ENCODE peak calls at places on chromosomes 6 and 20, in eight cellular contexts. Y is lung, N is GM20000, B is GM13977, W is HFFc6, M is AG04450, L is uterus, V is endothelial cell. Z is an unnamed sample.

GRCh38 chr6:28005124-28005662 is 48.2 kb downstream of the OR2B6 start:
- DNase-seq in Y (no peak), N (no peak), B (no peak), W (no peak), M (no peak), L (no peak), V (no peak), Z (no peak)

GRCh38 chr20:62675156-62675871 is 33.0 kb downstream of the SLCO4A1 start:
- DNase-seq in Y (no peak), N (no peak), B (no peak), W (peak), M (no peak), L (no peak), V (no peak), Z (no peak)

GRCh38 chr20:17806739-17807441 is 107.1 kb downstream of the BANF2 start:
- DNase-seq in Y (peak), N (no peak), B (no peak), W (peak), M (peak), L (peak), V (no peak), Z (peak)

GRCh38 chr20:62624325-62624690 is 18.0 kb upstream of the SLCO4A1 start:
- DNase-seq in Y (no peak), N (peak), B (peak), W (no peak), M (no peak), L (no peak), V (no peak), Z (no peak)

GRCh38 chr6:34295721-34296120 is 46.9 kb upstream of the SMIM29 start:
- DNase-seq in Y (no peak), N (peak), B (peak), W (no peak), M (peak), L (no peak), V (no peak), Z (no peak)

GRCh38 chr6:90790696-90791095 is 203.8 kb upstream of the MAP3K7 start:
- DNase-seq in Y (no peak), N (no peak), B (no peak), W (peak), M (peak), L (no peak), V (no peak), Z (no peak)

GRCh38 chr6:107401573-107401972 is 57.8 kb downstream of the PDSS2 start:
- DNase-seq in Y (no peak), N (no peak), B (no peak), W (no peak), M (no peak), L (no peak), V (no peak), Z (no peak)

GRCh38 chr6:158818008-158818579 is 1.1 kb downstream of the EZR start:
- DNase-seq in Y (peak), N (peak), B (peak), W (peak), M (no peak), L (peak), V (peak), Z (no peak)

GRCh38 chr6:132763269-132763668 is 5.6 kb upstream of the VNN2 start:
- DNase-seq in Y (no peak), N (peak), B (peak), W (no peak), M (no peak), L (no peak), V (no peak), Z (no peak)

GRCh38 chr6:137024172-137024990 is 20.4 kb downstream of the IL20RA start:
- DNase-seq in Y (no peak), N (no peak), B (no peak), W (no peak), M (no peak), L (no peak), V (no peak), Z (no peak)

GRCh38 chr20:1979116-1979778 is 14.6 kb downstream of the PDYN start:
- DNase-seq in Y (no peak), N (no peak), B (no peak), W (no peak), M (no peak), L (no peak), V (no peak), Z (no peak)

GRCh38 chr6:26394289-26394688 is 7.8 kb upstream of the BTN3A1 start:
- DNase-seq in Y (no peak), N (no peak), B (no peak), W (peak), M (peak), L (no peak), V (no peak), Z (peak)

GRCh38 chr6:121886223-121886830 is 450.9 kb downstream of the GJA1 start:
- DNase-seq in Y (no peak), N (no peak), B (no peak), W (peak), M (no peak), L (no peak), V (no peak), Z (peak)

GRCh38 chr6:90285611-90286381 is 10.8 kb downstream of the BACH2 start:
- DNase-seq in Y (peak), N (peak), B (no peak), W (peak), M (peak), L (peak), V (peak), Z (peak)

GRCh38 chr6:79922018-79922417 is 25.3 kb downstream of the ELOVL4 start:
- DNase-seq in Y (no peak), N (no peak), B (no peak), W (no peak), M (no peak), L (no peak), V (no peak), Z (no peak)

GRCh38 chr6:151477726-151478125 is 16.1 kb upstream of the CCDC170 start:
- DNase-seq in Y (no peak), N (no peak), B (no peak), W (no peak), M (no peak), L (no peak), V (no peak), Z (no peak)

GRCh38 chr6:128493877-128494276 is 26.5 kb downstream of the PTPRK start:
- DNase-seq in Y (no peak), N (no peak), B (no peak), W (no peak), M (no peak), L (no peak), V (no peak), Z (no peak)

GRCh38 chr20:35560541-35560940 is 18.7 kb downstream of the ERGIC3 start:
- DNase-seq in Y (no peak), N (no peak), B (no peak), W (no peak), M (no peak), L (no peak), V (no peak), Z (no peak)

GRCh38 chr6:149028767-149029405 is 282.1 kb downstream of the UST start:
- DNase-seq in Y (peak), N (peak), B (peak), W (peak), M (peak), L (peak), V (peak), Z (peak)

GRCh38 chr6:156449128-156449527 is 328.1 kb upstream of the ARID1B start:
- DNase-seq in Y (no peak), N (no peak), B (no peak), W (no peak), M (no peak), L (no peak), V (no peak), Z (no peak)

GRCh38 chr20:52494244-52494643 is 302.7 kb upstream of the ZFP64 start:
- DNase-seq in Y (no peak), N (no peak), B (no peak), W (peak), M (peak), L (no peak), V (no peak), Z (peak)

GRCh38 chr6:100617633-100618348 is 153.1 kb upstream of the SIM1 start:
- DNase-seq in Y (no peak), N (no peak), B (no peak), W (peak), M (no peak), L (no peak), V (no peak), Z (no peak)

GRCh38 chr6:95866732-95867131 is 149.0 kb upstream of the FUT9 start:
- DNase-seq in Y (no peak), N (peak), B (peak), W (no peak), M (no peak), L (no peak), V (peak), Z (no peak)

GRCh38 chr20:8210749-8211148 is 78.7 kb downstream of the PLCB1 start:
- DNase-seq in Y (no peak), N (no peak), B (no peak), W (no peak), M (no peak), L (no peak), V (no peak), Z (no peak)

GRCh38 chr6:168441434-168442391 is 729 bp downstream of the SMOC2 start:
- DNase-seq in Y (no peak), N (no peak), B (no peak), W (no peak), M (no peak), L (no peak), V (peak), Z (no peak)

GRCh38 chr6:81362246-81362645 is 390.2 kb downstream of the TENT5A start:
- DNase-seq in Y (no peak), N (no peak), B (no peak), W (peak), M (peak), L (no peak), V (no peak), Z (no peak)

GRCh38 chr6:156279306-156279969 is 497.7 kb upstream of the ARID1B start:
- DNase-seq in Y (no peak), N (peak), B (peak), W (no peak), M (no peak), L (no peak), V (no peak), Z (no peak)

GRCh38 chr6:113646701-113647100 is 210.4 kb upstream of the MARCKS start:
- DNase-seq in Y (no peak), N (no peak), B (no peak), W (no peak), M (no peak), L (no peak), V (no peak), Z (no peak)

GRCh38 chr20:625360-625932 is 15.3 kb upstream of the TCF15 start:
- DNase-seq in Y (no peak), N (no peak), B (no peak), W (no peak), M (no peak), L (no peak), V (no peak), Z (no peak)

GRCh38 chr6:45212976-45213375 is 115.2 kb upstream of the RUNX2 start:
- DNase-seq in Y (no peak), N (no peak), B (no peak), W (no peak), M (no peak), L (no peak), V (no peak), Z (no peak)

GRCh38 chr6:145508107-145508506 is 227.2 kb downstream of the EPM2A start:
- DNase-seq in Y (no peak), N (no peak), B (no peak), W (no peak), M (no peak), L (no peak), V (no peak), Z (no peak)

GRCh38 chr20:38167851-38168760 is 3.0 kb upstream of the TGM2 start:
- DNase-seq in Y (peak), N (no peak), B (no peak), W (peak), M (peak), L (peak), V (peak), Z (peak)

GRCh38 chr6:25137497-25137896 is 141.7 kb upstream of the CARMIL1 start:
- DNase-seq in Y (no peak), N (no peak), B (no peak), W (no peak), M (no peak), L (no peak), V (no peak), Z (no peak)

GRCh38 chr6:21987501-21987957 is 309.3 kb downstream of the PRL start:
- DNase-seq in Y (peak), N (peak), B (peak), W (peak), M (peak), L (peak), V (peak), Z (peak)

GRCh38 chr6:34288581-34288980 is 39.8 kb upstream of the SMIM29 start:
- DNase-seq in Y (no peak), N (peak), B (peak), W (no peak), M (no peak), L (no peak), V (no peak), Z (no peak)

DNA sequence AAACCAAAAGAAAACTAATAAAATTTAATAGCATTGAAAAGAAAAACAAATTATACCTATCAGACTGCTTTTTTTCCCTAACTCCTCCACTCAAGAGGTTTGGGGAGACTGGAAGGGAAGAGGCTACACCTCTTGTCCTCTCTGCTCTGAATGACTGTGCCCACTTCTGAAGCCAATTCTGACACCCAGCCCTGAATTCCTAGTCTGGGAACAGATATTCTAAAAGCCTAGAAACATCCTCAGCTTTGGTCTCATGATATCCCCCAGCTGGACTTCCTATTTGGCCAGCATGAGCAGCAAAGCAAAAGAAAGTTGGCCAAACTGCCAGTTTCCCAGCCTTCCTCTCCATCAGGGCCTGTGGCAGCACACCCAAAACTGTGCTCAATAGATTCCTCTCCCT is 152.3 kb upstream of the RIN2 start:
- DNase-seq in Y (no peak), N (no peak), B (no peak), W (no peak), M (no peak), L (no peak), V (no peak), Z (no peak)
- TF ChIP-seq CTCF in Y (no peak), N (no peak), B (no peak), W (no peak), M (no peak), L (no peak), V (no peak), Z (no peak)

DNA sequence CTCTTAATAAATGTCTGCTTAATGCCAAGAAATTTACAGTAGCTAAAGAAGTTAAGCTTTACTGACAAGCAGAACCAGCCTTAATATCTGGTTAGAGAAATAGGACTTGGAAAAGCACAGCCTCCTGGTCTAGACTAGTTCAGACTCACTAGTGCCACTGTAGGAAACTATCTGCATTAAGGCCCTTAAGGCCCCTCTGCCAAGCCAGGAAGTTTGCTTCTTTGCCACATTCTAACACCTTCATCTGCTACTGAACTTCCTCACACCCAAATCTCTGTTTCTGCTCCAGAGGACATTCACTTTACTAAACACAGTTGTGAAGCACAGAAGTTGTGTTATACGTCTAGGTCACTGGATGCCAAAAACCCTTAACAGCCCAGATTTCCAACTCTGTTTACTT is 302.8 kb downstream of the BTBD9 start:
- DNase-seq in Y (no peak), N (no peak), B (no peak), W (no peak), M (no peak), L (no peak), V (no peak), Z (no peak)
- TF ChIP-seq CTCF in Y (no peak), N (no peak), B (no peak), W (no peak), M (no peak), L (no peak), V (no peak), Z (no peak)

GRCh38 chr6:55445648-55446204 is 118.5 kb downstream of the GFRAL start:
- DNase-seq in Y (no peak), N (no peak), B (no peak), W (peak), M (no peak), L (no peak), V (peak), Z (no peak)
- TF ChIP-seq CTCF in Y (peak), N (no peak), B (peak), W (peak), M (peak), L (peak), V (peak), Z (peak)

DNA sequence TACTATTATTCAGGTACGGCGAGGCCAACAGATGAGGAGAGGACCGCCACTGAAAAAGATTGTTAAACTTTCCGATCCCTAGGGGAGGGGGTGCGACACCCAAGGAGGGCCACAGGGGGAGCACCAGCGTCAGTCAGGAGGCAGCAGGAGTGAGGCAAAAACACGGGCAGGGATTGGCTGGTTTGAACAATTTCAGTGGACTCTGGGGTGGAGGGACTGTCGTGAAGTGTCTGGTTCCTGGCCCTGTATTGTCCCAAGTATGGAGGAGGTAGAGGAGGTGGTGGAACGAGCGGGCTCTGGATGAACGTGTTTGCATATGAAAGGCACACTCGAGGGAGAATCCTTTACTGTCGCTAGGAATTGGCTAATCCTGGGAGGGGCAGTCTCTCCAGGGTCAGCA is 32.5 kb upstream of the MCUR1 start:
- DNase-seq in Y (no peak), N (no peak), B (no peak), W (no peak), M (no peak), L (no peak), V (no peak), Z (no peak)
- TF ChIP-seq CTCF in Y (no peak), N (no peak), B (no peak), W (no peak), M (peak), L (no peak), V (peak), Z (no peak)

DNA sequence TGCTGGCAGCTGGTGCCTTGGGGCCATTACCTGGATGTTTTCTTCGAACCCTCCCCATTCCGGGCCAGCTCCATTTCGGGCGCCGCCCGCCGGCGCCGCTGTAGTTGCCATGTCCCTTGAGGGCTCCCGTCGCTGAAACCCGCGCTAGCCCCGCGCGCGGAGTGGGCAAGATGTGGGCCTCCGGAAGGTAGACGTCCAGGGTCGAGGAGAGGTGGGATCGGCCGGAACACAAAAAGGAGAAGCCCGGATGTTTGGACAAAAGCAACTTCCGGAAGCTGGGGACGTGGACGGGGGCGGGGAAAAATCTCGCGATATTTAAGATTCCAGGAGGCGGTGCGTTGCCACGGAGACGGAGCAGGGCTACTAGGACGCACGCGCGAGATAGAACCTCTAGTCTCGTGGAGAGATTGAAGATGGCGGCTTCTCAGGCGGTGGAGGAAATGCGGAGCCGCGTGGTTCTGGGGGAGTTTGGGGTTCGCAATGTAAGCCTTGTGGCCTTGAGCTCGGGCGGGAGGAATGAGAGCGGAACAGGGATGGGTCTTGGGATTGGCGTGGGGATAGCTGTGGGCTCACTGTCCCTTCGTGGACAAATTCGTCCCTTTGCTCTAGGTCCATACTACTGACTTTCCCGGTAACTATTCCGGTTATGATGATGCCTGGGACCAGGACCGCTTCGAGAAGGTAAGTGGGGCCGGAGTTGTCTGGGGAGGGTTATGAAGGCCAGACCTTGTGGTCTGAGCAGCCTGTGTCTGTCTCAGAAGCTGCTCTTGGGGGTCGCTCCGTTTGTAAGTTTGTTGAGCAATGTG is at the start of the genes POLR1C and YIPF3:
- DNase-seq in Y (peak), N (peak), B (peak), W (peak), M (peak), L (peak), V (peak), Z (peak)
- TF ChIP-seq CTCF in Y (no peak), N (no peak), B (no peak), W (no peak), M (no peak), L (no peak), V (no peak), Z (no peak)

DNA sequence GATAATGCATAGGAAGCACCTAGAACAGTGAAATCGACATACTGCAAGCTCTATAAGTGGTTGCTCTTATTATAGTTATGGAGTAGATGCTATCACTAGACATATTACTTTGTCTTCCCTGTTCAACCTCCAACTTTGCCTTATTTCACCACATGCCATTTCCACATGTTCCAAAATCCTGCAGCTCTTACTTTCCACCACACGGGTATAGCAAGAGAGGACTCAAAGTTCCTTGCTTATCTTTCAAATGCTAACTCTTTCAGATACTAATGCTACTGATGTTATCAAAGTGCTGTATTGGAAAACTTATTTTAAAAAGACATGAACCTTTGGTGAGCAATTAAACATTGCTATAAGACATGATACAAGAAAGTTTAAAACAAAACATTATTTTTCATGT is 1130.1 kb downstream of the HACE1 start:
- DNase-seq in Y (no peak), N (no peak), B (no peak), W (no peak), M (no peak), L (no peak), V (no peak), Z (no peak)
- TF ChIP-seq CTCF in Y (no peak), N (no peak), B (no peak), W (no peak), M (no peak), L (no peak), V (no peak), Z (no peak)

GRCh38 chr6:37704066-37704465 is 6.4 kb upstream of the MDGA1 start:
- DNase-seq in Y (no peak), N (no peak), B (no peak), W (no peak), M (no peak), L (no peak), V (no peak), Z (no peak)

GRCh38 chr6:37699138-37699766 is 1.6 kb upstream of the MDGA1 start:
- DNase-seq in Y (no peak), N (peak), B (no peak), W (no peak), M (no peak), L (peak), V (no peak), Z (no peak)

GRCh38 chr6:37700266-37700973 is 2.7 kb upstream of the MDGA1 start:
- DNase-seq in Y (no peak), N (no peak), B (no peak), W (no peak), M (no peak), L (no peak), V (no peak), Z (no peak)

GRCh38 chr6:37704923-37705238 is 7.2 kb upstream of the MDGA1 start:
- DNase-seq in Y (no peak), N (no peak), B (no peak), W (no peak), M (no peak), L (no peak), V (no peak), Z (no peak)

GRCh38 chr6:37702314-37702713 is 4.6 kb upstream of the MDGA1 start:
- DNase-seq in Y (no peak), N (no peak), B (no peak), W (no peak), M (no peak), L (no peak), V (no peak), Z (no peak)
- TF ChIP-seq CTCF in Y (no peak), N (no peak), B (peak), W (peak), M (no peak), L (no peak), V (no peak), Z (no peak)